ENCODE peak calls at places on chromosomes 16 and 17, in four cellular contexts. P is neural progenitor cell, Y is fibroblast of lung, Q is thoracic aorta. F is an unnamed sample.

GRCh38 chr17:33701910-33702309 is 408.8 kb upstream of the ASIC2 start:
- DNase-seq in P (no peak), Q (no peak), Y (no peak), F (no peak)

GRCh38 chr16:67857547-67858233 is 10.2 kb upstream of the CENPT start:
- DNase-seq in Y (peak; percentile 92), P (no peak), Q (peak; percentile 77), F (peak; percentile 80)

GRCh38 chr16:30896203-30896889 is at the start of gene CTF1:
- DNase-seq in Y (peak; percentile 88), Q (no peak), P (peak; percentile 92), F (peak; percentile 87)

GRCh38 chr17:48100591-48101011 is 677 bp downstream of the CBX1 start:
- DNase-seq in P (peak; percentile 81), Y (peak; percentile 67), Q (no peak), F (peak; percentile 74)

GRCh38 chr16:67719778-67720144 is 645 bp upstream of the GFOD2 start:
- DNase-seq in Y (peak; percentile 67), P (peak; percentile 57), Q (no peak), F (no peak)

GRCh38 chr16:21265104-21265825 is 12.8 kb downstream of the CRYM start:
- DNase-seq in Y (no peak), P (no peak), Q (no peak), F (no peak)

GRCh38 chr16:8859913-8860881 is 8.6 kb downstream of the CARHSP1 start:
- DNase-seq in Q (no peak), P (no peak), Y (peak; percentile 42), F (no peak)

GRCh38 chr17:73257516-73257915 is 4.2 kb downstream of the CPSF4L start:
- DNase-seq in P (no peak), Y (peak; percentile 8), Q (no peak), F (no peak)

GRCh38 chr16:28534542-28535373 is 4.0 kb downstream of the NUPR1 start:
- DNase-seq in Y (no peak), P (no peak), Q (peak; percentile 40), F (no peak)

GRCh38 chr17:78672880-78673371 is 95.7 kb upstream of the DNAH17 start:
- DNase-seq in Y (no peak), P (no peak), Q (no peak), F (no peak)

GRCh38 chr17:31378638-31379037 is 12.8 kb upstream of the RAB11FIP4 start:
- DNase-seq in Q (no peak), P (peak; percentile 39), Y (no peak), F (no peak)

GRCh38 chr17:61395409-61395982 is 4.1 kb upstream of the TBX2 start:
- DNase-seq in Y (no peak), P (peak; percentile 33), Q (no peak), F (no peak)

GRCh38 chr17:21028192-21028591 is 14.6 kb downstream of the USP22 start:
- DNase-seq in P (no peak), Y (no peak), Q (no peak), F (no peak)

GRCh38 chr16:82621796-82622195 is 5.0 kb upstream of the CDH13 start:
- DNase-seq in P (no peak), Q (no peak), Y (no peak), F (no peak)

GRCh38 chr16:75288596-75289120 is 37.2 kb upstream of the BCAR1 start:
- DNase-seq in Y (no peak), P (no peak), Q (no peak), F (no peak)

GRCh38 chr16:30031477-30031918 is 427 bp upstream of the TLCD3B start:
- DNase-seq in P (no peak), Q (no peak), Y (no peak), F (no peak)

GRCh38 chr17:41784207-41784744 is 2.2 kb downstream of the JUP start:
- DNase-seq in Y (peak; percentile 84), P (peak; percentile 76), Q (no peak), F (peak; percentile 85)

DNA sequence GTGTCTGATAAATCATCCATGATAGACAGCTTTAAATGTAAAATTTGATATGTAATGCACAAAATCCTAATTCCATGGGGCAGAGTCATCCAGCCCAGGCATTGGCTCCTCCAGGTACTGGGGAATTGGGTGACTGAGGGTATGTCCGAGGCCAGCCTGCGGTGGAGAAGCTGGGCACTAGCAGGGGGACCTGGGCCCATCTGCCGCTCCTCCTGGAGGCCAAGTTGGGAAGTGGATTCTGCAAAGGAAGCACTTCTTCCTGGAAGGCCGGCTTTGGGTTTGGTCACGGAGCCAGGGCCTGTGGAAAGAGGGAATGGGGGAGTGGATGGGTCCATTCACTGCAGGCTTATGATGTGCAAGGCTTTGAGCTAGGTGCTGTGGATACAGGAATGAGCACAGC is 85.8 kb downstream of the GNAO1 start:
- DNase-seq in P (peak; percentile 70), Q (no peak), Y (no peak), F (no peak)
- TF ChIP-seq CTCF in P (peak; percentile 63), Q (no peak), Y (no peak), F (peak; percentile 16)

GRCh38 chr16:81531415-81531814 is 86.8 kb downstream of the CMIP start:
- DNase-seq in Y (no peak), P (no peak), Q (no peak), F (peak; percentile 98)
- TF ChIP-seq CTCF in Y (no peak), P (no peak), Q (no peak), F (no peak)

DNA sequence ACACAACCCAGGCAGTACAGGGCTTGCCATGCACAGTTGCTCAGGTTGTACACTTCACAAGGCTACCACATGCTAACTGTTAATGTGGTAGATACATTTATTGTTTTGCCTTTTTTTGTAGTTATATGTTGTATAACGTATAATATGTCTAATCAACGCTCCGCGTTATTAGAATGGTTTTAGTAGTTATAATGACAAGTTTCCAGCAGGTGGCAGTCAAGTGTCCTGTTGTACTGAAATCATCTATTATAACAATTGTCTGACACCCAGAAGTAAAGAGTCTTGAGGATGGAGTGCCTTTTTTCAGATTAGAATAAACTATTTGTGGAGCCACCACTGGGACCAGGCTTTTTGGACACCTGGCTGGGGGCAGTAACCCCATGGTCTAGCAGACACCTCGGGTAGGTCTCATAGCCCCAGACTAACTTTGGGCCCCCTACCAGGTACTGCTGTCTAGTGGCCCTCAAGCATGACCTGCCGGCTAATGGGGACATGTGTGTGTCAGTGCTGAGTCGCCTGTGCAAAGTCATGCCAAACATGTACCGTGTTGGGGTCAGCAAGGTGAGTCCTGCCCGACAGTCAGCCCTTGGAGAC is 32.8 kb downstream of the MYO15A start:
- DNase-seq in Q (no peak), Y (peak; percentile 36), P (peak; percentile 70), F (no peak)
- TF ChIP-seq CTCF in Q (peak; percentile 53), Y (peak; percentile 48), P (peak; percentile 76), F (peak; percentile 78)

GRCh38 chr16:12215302-12216105 is 239.0 kb downstream of the SNX29 start:
- DNase-seq in Y (no peak), Q (no peak), P (peak; percentile 71), F (no peak)
- TF ChIP-seq CTCF in Y (peak; percentile 31), Q (no peak), P (peak; percentile 75), F (no peak)

DNA sequence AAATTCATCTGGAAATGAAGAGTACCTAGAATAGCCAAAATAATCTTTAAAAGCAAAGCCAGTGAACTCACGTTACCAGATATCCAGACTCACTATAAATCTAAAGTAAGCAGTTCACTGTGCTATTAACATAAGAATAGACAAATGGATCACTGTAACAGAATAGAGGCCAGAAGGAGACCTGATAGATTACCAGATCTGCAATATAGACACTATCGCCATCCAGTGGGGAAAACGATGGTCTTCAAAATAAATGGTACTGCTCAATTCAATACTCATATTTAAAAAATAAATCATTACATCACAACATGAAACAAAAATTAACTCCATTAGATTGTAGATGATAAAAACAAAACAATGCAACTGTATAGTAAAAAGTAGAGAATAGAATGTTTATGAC is 158.6 kb upstream of the CDH8 start:
- DNase-seq in Q (no peak), P (no peak), Y (no peak), F (no peak)
- TF ChIP-seq CTCF in Q (no peak), P (peak; percentile 40), Y (no peak), F (peak; percentile 39)

F was measured in RWPE2.